ENCODE peak calls at places on chromosomes 4 and X, in seven cellular contexts. V is brain microvascular endothelial cell, P is transverse colon, Z is neuronal stem cell, O is H9, T is SJCRH30, X is heart left ventricle. Y is an unnamed sample.

GRCh38 chrX:38089173-38089982 is 83.0 kb downstream of the SYTL5 start:
- DNase-seq in P (no peak), O (no peak), T (no peak), X (no peak), Z (no peak), V (no peak), Y (no peak)

GRCh38 chr4:74544655-74545361 is 99.9 kb downstream of the AREG start:
- DNase-seq in V (no peak), O (no peak), Z (no peak), T (no peak), X (no peak), P (no peak), Y (no peak)

GRCh38 chr4:100984901-100985300 is 362.4 kb downstream of the PPP3CA start:
- DNase-seq in O (no peak), T (no peak), Z (no peak), P (no peak), X (no peak), V (no peak), Y (no peak)

GRCh38 chrX:136525738-136526606 is 6.0 kb upstream of the VGLL1 start:
- DNase-seq in Z (no peak), V (peak; percentile 83), T (peak; percentile 1), P (peak; percentile 74), X (peak; percentile 72), O (no peak), Y (peak; percentile 27)

GRCh38 chr4:74768857-74769525 is 25.3 kb downstream of the BTC start:
- DNase-seq in Z (no peak), P (no peak), V (peak; percentile 33), X (no peak), T (peak; percentile 72), O (no peak), Y (peak; percentile 24)

GRCh38 chrX:57595381-57595811 is 3.6 kb downstream of the ZXDB start:
- DNase-seq in X (no peak), O (no peak), T (peak; percentile 41), P (no peak), Z (no peak), V (peak; percentile 34), Y (no peak)

GRCh38 chr4:180814875-180815417 is 1428.3 kb upstream of the TENM3 start:
- DNase-seq in Z (no peak), O (no peak), X (no peak), P (no peak), T (no peak), V (no peak), Y (no peak)

GRCh38 chr4:181676546-181676945 is 566.7 kb upstream of the TENM3 start:
- DNase-seq in P (no peak), Z (no peak), X (no peak), O (no peak), T (no peak), V (no peak), Y (no peak)

GRCh38 chrX:17291141-17291900 is 83.7 kb upstream of the NHS start:
- DNase-seq in V (no peak), T (no peak), P (no peak), X (no peak), Z (no peak), O (no peak), Y (no peak)

GRCh38 chr4:155400893-155401292 is 24.1 kb upstream of the MAP9 start:
- DNase-seq in X (no peak), Z (no peak), T (no peak), V (no peak), O (no peak), P (no peak), Y (no peak)

GRCh38 chrX:153726286-153727107 is 1.8 kb downstream of the ABCD1 start:
- DNase-seq in X (peak; percentile 68), T (peak; percentile 74), P (peak; percentile 71), V (no peak), O (peak; percentile 82), Z (peak; percentile 68), Y (no peak)

GRCh38 chr4:94298725-94299252 is 43.8 kb downstream of the HPGDS start:
- DNase-seq in T (no peak), O (no peak), P (no peak), X (no peak), V (no peak), Z (no peak), Y (peak; percentile 16)

GRCh38 chr4:151730003-151730559 is 30.7 kb downstream of the GATB start:
- DNase-seq in T (no peak), V (no peak), P (peak; percentile 61), O (peak; percentile 67), X (no peak), Z (no peak), Y (peak; percentile 83)

GRCh38 chr4:106058919-106059318 is 163.6 kb downstream of the NPNT start:
- DNase-seq in O (no peak), Z (no peak), V (no peak), P (no peak), X (no peak), T (no peak), Y (no peak)

GRCh38 chrX:14872355-14872754 is 514 bp downstream of the FANCB start:
- DNase-seq in V (no peak), O (no peak), T (peak; percentile 39), P (no peak), Z (no peak), X (no peak), Y (no peak)

GRCh38 chr4:125317526-125317880 is 2.7 kb downstream of the FAT4 start:
- DNase-seq in O (peak; percentile 72), V (peak; percentile 50), Z (peak; percentile 37), X (peak; percentile 35), T (no peak), P (peak; percentile 21), Y (no peak)

GRCh38 chr4:158895797-158896442 is 127.1 kb downstream of the FNIP2 start:
- DNase-seq in O (peak; percentile 54), P (peak; percentile 11), Z (no peak), T (no peak), V (peak; percentile 20), X (no peak), Y (no peak)

GRCh38 chrX:133838761-133839676 is 146.4 kb downstream of the GPC3 start:
- DNase-seq in O (peak; percentile 43), Z (peak; percentile 36), V (no peak), T (peak; percentile 70), X (no peak), P (peak; percentile 17), Y (no peak)

GRCh38 chr4:184392748-184393334 is 81.5 kb downstream of the IRF2 start:
- DNase-seq in Z (no peak), O (no peak), X (no peak), P (no peak), T (no peak), V (no peak), Y (no peak)
- H3K27ac ChIP-seq in Z (no peak overlapping the region), O (no peak overlapping the region), X (peak overlapping the region; percentile 29), P (peak overlapping the region; percentile 7), T (no peak overlapping the region), V (no peak overlapping the region), Y (no peak overlapping the region)

DNA sequence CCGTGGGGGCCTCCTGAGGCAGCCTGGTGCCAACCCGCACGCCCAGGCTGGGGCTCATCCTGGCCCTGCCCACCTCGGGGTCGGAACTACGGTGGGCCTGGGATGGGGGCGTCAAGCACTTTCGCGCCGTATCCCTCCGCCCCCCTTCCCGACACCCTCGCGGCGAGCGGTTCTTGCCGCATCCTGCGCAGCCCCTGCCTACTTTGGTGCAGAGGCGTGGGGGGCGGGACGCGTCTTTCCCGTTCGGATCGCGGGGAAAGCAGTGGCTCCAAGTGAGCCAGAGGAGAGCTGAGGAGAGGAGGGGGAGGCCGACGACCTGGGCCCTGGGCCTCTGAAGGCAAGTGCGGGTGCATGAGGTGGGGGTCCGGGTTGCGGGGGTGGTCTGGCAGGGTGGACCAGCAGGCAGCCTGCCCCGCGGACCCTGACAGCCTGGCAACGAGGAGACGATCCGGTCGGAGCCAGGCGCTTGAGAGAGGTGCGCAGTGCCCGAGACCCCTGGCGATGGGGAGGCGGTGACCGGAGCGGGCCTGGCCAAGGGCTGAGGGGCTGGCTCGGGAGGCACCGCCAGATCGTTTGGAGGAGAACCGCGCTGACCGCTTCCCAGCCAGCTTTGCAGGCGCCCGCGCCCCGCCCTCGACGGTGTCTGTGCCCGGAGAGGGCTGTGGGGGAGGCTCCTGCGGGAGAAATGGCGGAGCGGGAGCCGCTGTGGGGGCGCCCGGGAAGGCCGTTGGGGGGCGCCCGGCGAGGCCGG is at the start of gene GPRASP2:
- DNase-seq in X (peak; percentile 35), T (peak; percentile 18), V (no peak), O (peak; percentile 58), P (peak; percentile 38), Z (peak; percentile 57), Y (no peak)
- H3K27ac ChIP-seq in X (peak within 1 kb of the TSS; percentile 87), T (peak within 1 kb of the TSS; percentile 27), V (no peak within 1 kb of the TSS), O (no peak within 1 kb of the TSS), P (peak within 1 kb of the TSS; percentile 74), Z (peak within 1 kb of the TSS; percentile 27), Y (peak within 1 kb of the TSS; percentile 17)

DNA sequence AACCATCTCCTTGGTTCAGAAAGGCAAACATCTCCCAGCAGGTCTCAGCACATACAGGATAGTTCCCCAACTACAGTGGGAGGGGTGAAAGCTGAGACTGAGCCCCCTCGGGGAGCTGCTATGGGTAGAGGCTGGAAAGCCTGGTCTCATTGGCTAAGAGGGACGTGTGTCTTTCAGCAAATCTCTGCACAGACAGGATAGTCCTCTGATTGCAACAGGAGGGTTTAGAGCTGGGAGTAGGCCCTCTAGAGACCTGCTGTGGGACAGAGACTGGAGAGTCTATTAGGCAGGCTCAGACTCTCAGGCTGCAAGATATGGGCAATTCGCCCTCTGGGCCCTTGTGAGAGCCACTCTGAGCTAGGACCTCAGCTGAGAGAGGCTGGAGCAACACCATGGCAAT is 271.6 kb upstream of the GALNT7 start:
- DNase-seq in V (no peak), O (no peak), T (no peak), Z (no peak), P (no peak), X (no peak), Y (no peak)
- H3K27ac ChIP-seq in V (no peak overlapping the region), O (no peak overlapping the region), T (no peak overlapping the region), Z (no peak overlapping the region), P (no peak overlapping the region), X (no peak overlapping the region), Y (no peak overlapping the region)

GRCh38 chrX:130075768-130076167 is 34.5 kb downstream of the ELF4 start:
- DNase-seq in V (no peak), T (no peak), Z (no peak), X (no peak), P (no peak), O (no peak), Y (no peak)
- H3K27ac ChIP-seq in V (no peak overlapping the region), T (no peak overlapping the region), Z (no peak overlapping the region), X (no peak overlapping the region), P (no peak overlapping the region), O (no peak overlapping the region), Y (no peak overlapping the region)

DNA sequence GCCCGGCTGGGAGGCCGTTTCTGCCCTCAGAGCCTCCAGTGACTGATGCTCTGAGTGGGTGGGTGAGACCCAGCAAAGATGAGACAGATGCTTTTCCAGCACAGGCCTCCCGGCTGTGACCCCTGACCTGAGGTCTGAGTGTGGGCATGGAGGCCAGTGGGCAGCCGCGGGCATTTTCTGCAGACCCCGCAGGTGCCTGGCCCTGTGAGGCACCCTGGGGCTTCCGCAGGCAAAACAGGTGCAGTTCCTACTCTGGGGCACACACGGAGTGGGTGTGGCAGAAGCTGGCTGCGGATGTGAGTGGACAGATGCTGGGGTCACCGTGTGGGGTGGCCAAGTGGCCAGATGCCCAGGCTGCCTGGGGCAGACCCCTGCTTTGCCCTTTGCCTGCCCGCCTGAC is 14.8 kb downstream of the HTRA3 start:
- DNase-seq in O (no peak), Z (no peak), X (no peak), T (no peak), P (no peak), V (no peak), Y (no peak)
- H3K27ac ChIP-seq in O (no peak overlapping the region), Z (no peak overlapping the region), X (peak overlapping the region; percentile 81), T (no peak overlapping the region), P (no peak overlapping the region), V (no peak overlapping the region), Y (no peak overlapping the region)

Y was measured in epithelial cell of prostate.